ENCODE peak calls at places on chromosomes 5 and 9, in seven cellular contexts. C is type B pancreatic cell, D is choroid plexus epithelial cell, H is AG04450, Y is psoas muscle, A is GM13976, K is GM20000. J is an unnamed sample.
A peak's percentile ranks its signal among the peaks of the same experiment; 100 is the strongest.

GRCh38 chr5:10762178-10762775 is 1.2 kb upstream of the DAP start:
- DNase-seq in C (no peak), D (no peak), H (no peak), Y (no peak), A (no peak), K (no peak), J (no peak)

GRCh38 chr5:106876665-106877194 is 794.0 kb downstream of the EFNA5 start:
- DNase-seq in C (no peak), D (peak; percentile 13), H (no peak), Y (no peak), A (no peak), K (no peak), J (peak; percentile 94)

GRCh38 chr5:458547-459353 is 15.8 kb downstream of the EXOC3 start:
- DNase-seq in C (no peak), D (peak; percentile 51), H (no peak), Y (peak; percentile 52), A (peak; percentile 79), K (peak; percentile 74), J (peak; percentile 78)

GRCh38 chr5:88290801-88291200 is 22.2 kb upstream of the TMEM161B start:
- DNase-seq in C (no peak), D (peak; percentile 4), H (no peak), Y (no peak), A (no peak), K (no peak), J (no peak)

GRCh38 chr5:168879929-168880328 is 300.8 kb upstream of the PANK3 start:
- DNase-seq in C (no peak), D (peak; percentile 55), H (no peak), Y (no peak), A (peak; percentile 50), K (peak; percentile 44), J (peak; percentile 24)

GRCh38 chr5:61416010-61416409 is 84.0 kb downstream of the ZSWIM6 start:
- DNase-seq in C (no peak), D (no peak), H (no peak), Y (no peak), A (no peak), K (peak; percentile 31), J (no peak)

GRCh38 chr9:121989010-121989409 is 104.1 kb downstream of the TTLL11 start:
- DNase-seq in C (no peak), D (peak; percentile 56), H (no peak), Y (no peak), A (no peak), K (no peak), J (no peak)

GRCh38 chr5:88542786-88543185 is 274.1 kb upstream of the TMEM161B start:
- DNase-seq in C (no peak), D (no peak), H (no peak), Y (no peak), A (no peak), K (no peak), J (no peak)

GRCh38 chr5:66807743-66808142 is 211.6 kb downstream of the MAST4 start:
- DNase-seq in C (no peak), D (peak; percentile 73), H (peak; percentile 16), Y (no peak), A (no peak), K (no peak), J (peak; percentile 84)

GRCh38 chr5:112762113-112762810 is 24.6 kb downstream of the APC start:
- DNase-seq in C (no peak), D (peak; percentile 45), H (no peak), Y (no peak), A (no peak), K (no peak), J (no peak)

GRCh38 chr5:28301676-28302075 is 1263.3 kb upstream of the CDH9 start:
- DNase-seq in C (no peak), D (peak; percentile 99), H (no peak), Y (no peak), A (no peak), K (no peak), J (peak; percentile 88)

GRCh38 chr9:8074645-8075044 is 275.1 kb upstream of the DMAC1 start:
- DNase-seq in C (no peak), D (no peak), H (no peak), Y (no peak), A (no peak), K (no peak), J (no peak)

GRCh38 chr5:96537386-96537785 is 104.3 kb upstream of the PCSK1 start:
- DNase-seq in C (no peak), D (peak; percentile 90), H (no peak), Y (no peak), A (peak; percentile 9), K (no peak), J (peak; percentile 44)

GRCh38 chr5:151153766-151154272 is 3.8 kb downstream of the ANXA6 start:
- DNase-seq in C (no peak), D (no peak), H (no peak), Y (no peak), A (no peak), K (peak; percentile 48), J (no peak)

DNA sequence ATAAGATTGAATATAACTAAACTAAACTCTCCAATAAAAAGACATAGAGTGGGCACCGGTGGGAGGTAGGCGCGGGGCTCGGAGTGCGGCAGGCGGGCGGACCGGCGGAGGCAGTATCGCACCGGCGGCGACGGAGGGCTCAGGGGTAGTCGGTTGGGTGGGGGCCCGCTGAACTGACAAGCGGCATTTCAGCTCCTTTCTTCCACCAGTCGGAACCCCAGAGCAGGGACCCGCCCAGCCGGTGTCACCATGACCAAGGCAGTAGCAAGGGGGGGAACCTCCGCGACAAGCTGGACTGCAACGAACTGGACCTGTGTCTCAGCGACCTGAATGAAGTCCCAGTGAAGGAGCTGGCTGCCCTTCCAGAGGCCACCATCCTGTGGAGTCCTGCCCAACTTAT is 156.7 kb downstream of the HINT1 start:
- DNase-seq in C (no peak), D (no peak), H (no peak), Y (no peak), A (no peak), K (no peak), J (no peak)
- TF ChIP-seq CTCF in C (no peak), D (no peak), H (no peak), Y (no peak), A (no peak), K (no peak), J (no peak)

DNA sequence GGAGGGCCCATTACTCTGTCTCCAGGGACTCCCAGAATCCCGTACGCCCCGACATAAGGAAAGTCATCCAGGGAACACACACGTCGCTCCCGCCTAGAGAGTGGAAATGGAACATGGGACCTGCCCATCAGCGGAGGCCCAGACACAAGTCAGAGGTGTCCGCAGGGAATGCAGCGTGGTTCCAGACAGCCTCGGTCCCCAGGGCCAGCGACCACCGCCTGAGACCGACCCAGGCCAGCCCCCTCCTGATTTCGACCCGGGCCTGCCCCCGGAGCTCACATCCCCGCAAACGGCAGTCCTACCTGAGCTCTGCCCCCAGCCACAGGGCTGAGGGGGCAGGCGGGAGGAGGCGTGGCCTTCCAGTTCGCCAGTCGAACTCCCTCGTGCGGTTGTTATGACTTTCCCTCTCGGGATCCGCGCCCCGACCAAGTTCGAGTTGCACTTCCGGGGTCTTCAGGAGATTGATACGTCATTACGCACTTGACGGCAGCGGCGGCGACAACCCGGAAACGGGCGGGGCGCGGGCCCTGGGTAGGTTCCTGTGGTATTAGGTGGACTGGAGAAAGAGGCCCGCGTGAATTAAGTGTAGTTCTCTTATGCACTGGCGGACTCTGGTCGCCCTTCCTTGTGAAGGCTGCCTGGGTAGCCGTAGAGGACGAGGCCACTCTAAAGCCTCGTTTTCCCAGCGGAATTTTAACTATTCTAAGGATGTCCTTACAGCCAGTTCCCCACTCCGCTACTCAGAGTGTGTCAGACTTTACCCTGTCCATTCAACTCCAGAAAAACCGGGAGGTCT is 370.0 kb upstream of the POU5F2 start:
- DNase-seq in C (peak; percentile 91), D (peak; percentile 97), H (peak; percentile 86), Y (peak; percentile 96), A (peak; percentile 93), K (peak; percentile 89), J (peak; percentile 96)
- TF ChIP-seq CTCF in C (peak; percentile 20), D (peak; percentile 35), H (peak; percentile 16), Y (no peak), A (no peak), K (no peak), J (peak; percentile 18)

GRCh38 chr5:141697586-141697985 is 15.6 kb upstream of the ARAP3 start:
- DNase-seq in C (no peak), D (no peak), H (no peak), Y (no peak), A (no peak), K (no peak), J (no peak)

GRCh38 chr5:141696431-141696830 is 14.4 kb upstream of the ARAP3 start:
- DNase-seq in C (no peak), D (no peak), H (no peak), Y (no peak), A (no peak), K (no peak), J (no peak)

GRCh38 chr5:141694479-141694878 is 12.4 kb upstream of the ARAP3 start:
- DNase-seq in C (no peak), D (no peak), H (no peak), Y (no peak), A (no peak), K (no peak), J (no peak)

GRCh38 chr5:141692919-141693848 is 11.2 kb upstream of the ARAP3 start:
- DNase-seq in C (no peak), D (peak; percentile 52), H (no peak), Y (no peak), A (no peak), K (no peak), J (peak; percentile 50)

DNA sequence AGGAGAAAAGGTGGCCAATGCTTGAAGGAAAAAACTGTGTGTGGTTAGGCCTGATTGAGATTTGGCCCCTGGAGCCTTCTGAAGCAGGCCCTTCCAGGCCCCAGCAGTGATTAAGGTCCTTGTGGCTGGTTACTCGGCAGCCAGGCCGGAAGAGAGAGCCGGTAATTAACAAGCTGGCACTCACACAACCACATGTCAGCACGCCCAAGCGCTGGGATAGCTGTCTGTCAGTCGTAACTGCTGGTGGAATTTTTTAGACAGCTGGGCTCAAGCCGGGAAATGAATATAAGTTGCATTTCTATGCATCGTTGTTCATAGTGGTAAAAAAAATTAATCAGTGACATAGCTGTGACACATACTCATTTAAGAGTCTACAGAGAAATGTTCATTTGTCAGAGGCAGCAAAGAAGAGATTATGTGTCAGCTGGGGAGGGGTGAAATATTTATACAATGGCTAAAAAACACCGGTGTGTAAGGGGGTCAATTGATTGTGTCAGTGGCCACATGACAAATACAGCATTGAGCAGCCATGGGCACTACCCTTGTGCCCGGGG is 13.7 kb upstream of the ARAP3 start:
- DNase-seq in C (no peak), D (no peak), H (no peak), Y (no peak), A (no peak), K (no peak), J (peak; percentile 58)
- TF ChIP-seq CTCF in C (no peak), D (no peak), H (no peak), Y (no peak), A (no peak), K (no peak), J (no peak)

DNA sequence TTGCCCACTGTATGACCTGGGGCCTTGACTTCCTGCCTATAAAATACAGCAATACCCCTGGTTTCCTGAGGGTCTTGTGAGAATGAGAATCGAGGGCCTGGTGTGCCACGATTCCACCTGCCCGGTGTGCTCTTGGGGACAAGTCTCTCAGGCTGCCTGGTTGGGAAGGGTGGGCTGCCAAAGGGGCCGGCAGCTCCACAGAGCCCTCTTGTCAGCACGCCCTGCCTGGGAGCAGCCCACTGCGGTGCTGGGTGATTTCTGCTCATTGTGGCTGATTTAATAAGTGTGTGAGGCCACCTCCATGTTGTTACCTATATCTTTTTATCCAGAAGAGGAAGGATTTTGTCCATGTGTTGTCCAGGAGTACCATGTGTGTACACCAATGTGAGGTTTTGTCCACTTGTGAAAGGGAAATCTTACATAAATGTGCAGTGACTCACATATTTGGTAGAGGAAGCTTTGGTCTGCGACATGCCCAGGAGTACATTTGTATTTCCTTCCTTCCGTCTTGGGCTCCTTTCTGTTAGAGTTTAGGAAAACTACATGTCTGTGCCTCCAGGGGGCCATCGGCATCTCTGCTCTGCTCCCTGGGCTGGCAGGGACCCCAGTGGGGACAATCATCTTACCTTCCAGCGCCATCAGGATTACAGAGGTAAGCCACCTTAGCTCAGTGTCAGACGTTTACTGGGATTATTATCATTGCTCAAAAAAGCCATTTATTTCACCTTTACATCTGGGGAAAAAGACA is 108.6 kb downstream of the PHF2 start:
- DNase-seq in C (no peak), D (peak; percentile 26), H (no peak), Y (no peak), A (peak; percentile 20), K (no peak), J (no peak)
- TF ChIP-seq CTCF in C (peak; percentile 61), D (peak; percentile 55), H (peak; percentile 45), Y (no peak), A (no peak), K (no peak), J (peak; percentile 10)

J was measured in MCF 10A.